ENCODE peak calls at places on chromosomes 13 and 19, in five cellular contexts. G is HCT116, U is A549, H is Panc1, I is GM23338. Q is an unnamed sample.

GRCh38 chr13:49643003-49643651 is 14.8 kb downstream of the ARL11 start:
- DNase-seq in I (no peak), G (no peak), U (no peak), H (no peak), Q (peak; percentile 78)

GRCh38 chr19:13689050-13689449 is 75.3 kb upstream of the MRI1 start:
- DNase-seq in G (peak; percentile 61), I (peak; percentile 86), U (peak; percentile 44), H (no peak), Q (no peak)

GRCh38 chr19:12034196-12034595 is 1.3 kb downstream of the ZNF433 start:
- DNase-seq in U (no peak), G (no peak), I (no peak), H (no peak), Q (no peak)

GRCh38 chr19:35269425-35270117 is 809 bp downstream of the USF2 start:
- DNase-seq in G (peak; percentile 75), H (peak; percentile 52), U (peak; percentile 97), I (peak; percentile 89), Q (peak; percentile 85)

GRCh38 chr19:41595890-41596280 is 19.9 kb downstream of the CEACAM21 start:
- DNase-seq in G (no peak), I (no peak), U (no peak), H (no peak), Q (no peak)

GRCh38 chr19:3981373-3981735 is 3.9 kb downstream of the EEF2 start:
- DNase-seq in U (no peak), I (no peak), G (no peak), H (no peak), Q (no peak)

GRCh38 chr19:55041244-55041626 is 3.2 kb upstream of the GP6 start:
- DNase-seq in U (no peak), H (no peak), I (no peak), G (no peak), Q (no peak)

GRCh38 chr13:22278336-22278929 is 607.6 kb downstream of the FGF9 start:
- DNase-seq in H (peak; percentile 0), I (peak; percentile 71), U (peak; percentile 11), G (peak; percentile 34), Q (peak; percentile 32)

GRCh38 chr19:16957151-16957662 is 68.4 kb downstream of the F2RL3 start:
- DNase-seq in I (no peak), H (no peak), G (no peak), U (no peak), Q (no peak)

GRCh38 chr13:52450793-52451116 is 321 bp upstream of the VPS36 start:
- DNase-seq in G (no peak), U (no peak), I (no peak), H (no peak), Q (no peak)

GRCh38 chr13:106103779-106104178 is 431.7 kb downstream of the EFNB2 start:
- DNase-seq in H (no peak), G (peak; percentile 34), I (no peak), U (peak; percentile 72), Q (no peak)

GRCh38 chr13:27450921-27451461 is 627 bp upstream of the MTIF3 start:
- DNase-seq in H (no peak), U (peak; percentile 25), I (peak; percentile 64), G (peak; percentile 55), Q (peak; percentile 17)

GRCh38 chr13:94696171-94696570 is 16.2 kb downstream of the SOX21 start:
- DNase-seq in I (no peak), H (no peak), U (no peak), G (no peak), Q (no peak)

GRCh38 chr19:33394006-33394722 is 20.7 kb downstream of the CEBPG start:
- DNase-seq in H (no peak), U (no peak), G (no peak), I (no peak), Q (peak; percentile 76)
- TF ChIP-seq REST in H (no peak), U (no peak), G (no peak), I (no peak), Q (no peak)

DNA sequence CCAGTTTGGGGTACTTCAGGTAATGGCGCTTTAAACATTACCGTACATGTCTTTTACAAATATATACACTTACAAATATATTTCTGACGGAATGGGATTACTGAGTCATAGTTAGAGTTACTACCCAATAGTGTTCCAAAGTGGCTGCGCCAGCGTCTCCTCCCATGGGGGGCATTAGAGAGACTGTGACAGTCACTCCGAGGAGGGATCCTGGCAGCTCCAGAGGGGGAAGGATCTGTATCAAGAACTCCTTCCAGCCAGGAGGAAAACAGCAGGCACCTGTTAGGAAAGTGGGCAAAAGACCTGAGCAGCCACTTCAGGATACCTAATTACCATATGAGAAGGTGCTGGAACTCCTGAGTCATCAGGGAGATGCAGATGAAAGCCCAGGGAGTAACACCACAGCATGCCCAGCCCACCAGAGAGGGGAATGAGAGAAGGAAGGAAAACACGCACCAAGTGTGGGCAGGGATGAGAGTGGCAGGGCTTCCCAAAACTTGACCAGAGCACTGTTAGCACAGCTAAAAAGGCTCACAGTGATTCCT is 52.9 kb downstream of the SLC7A9 start:
- DNase-seq in G (no peak), H (no peak), I (peak; percentile 67), U (no peak), Q (no peak)
- TF ChIP-seq REST in G (no peak), H (no peak), I (no peak), U (no peak), Q (no peak)

DNA sequence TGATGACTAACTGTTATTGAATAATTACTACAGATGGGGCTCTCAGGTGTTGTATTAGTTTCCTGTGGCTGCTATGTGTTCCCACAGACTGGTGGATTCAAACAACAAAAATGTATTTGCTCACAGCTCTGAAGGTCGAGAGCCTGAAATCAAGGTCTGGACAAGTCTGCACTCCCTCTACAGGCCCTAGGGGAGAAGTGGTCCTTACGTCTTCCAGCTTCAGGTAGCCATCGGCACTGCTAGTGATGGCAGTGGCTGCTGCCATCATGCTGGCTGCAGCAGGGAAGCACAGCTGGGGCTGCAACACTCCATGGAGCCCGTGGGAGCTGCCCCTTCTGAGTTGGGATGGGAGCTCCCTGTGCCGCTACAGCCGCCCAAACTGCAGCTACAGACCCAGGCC is 1.9 kb downstream of the TEX26 start:
- DNase-seq in U (peak; percentile 6), I (peak; percentile 63), G (no peak), H (no peak), Q (no peak)
- TF ChIP-seq REST in U (no peak), I (no peak), G (no peak), H (no peak), Q (no peak)

DNA sequence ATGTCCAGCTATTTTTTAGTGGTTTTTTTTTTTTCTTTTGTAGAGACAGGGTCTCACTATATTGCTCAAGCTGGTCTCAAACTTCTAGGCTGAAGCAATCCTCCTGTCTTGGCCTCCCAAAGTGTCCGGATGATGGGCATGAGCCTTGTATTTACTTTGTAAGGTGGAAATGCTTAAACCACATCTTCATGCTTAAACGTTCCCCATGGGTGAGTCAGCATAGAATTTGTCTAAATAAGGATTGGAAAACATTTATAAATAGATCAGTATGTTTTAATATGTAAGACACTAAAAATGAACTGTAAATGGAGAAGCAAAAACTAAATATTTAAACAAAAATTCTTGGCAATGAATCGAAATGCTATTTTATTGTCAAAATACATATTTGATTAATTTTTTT is 698.0 kb downstream of the PCDH9 start:
- DNase-seq in G (no peak), H (no peak), U (peak; percentile 26), I (no peak), Q (no peak)
- TF ChIP-seq REST in G (no peak), H (no peak), U (no peak), I (no peak), Q (no peak)

DNA sequence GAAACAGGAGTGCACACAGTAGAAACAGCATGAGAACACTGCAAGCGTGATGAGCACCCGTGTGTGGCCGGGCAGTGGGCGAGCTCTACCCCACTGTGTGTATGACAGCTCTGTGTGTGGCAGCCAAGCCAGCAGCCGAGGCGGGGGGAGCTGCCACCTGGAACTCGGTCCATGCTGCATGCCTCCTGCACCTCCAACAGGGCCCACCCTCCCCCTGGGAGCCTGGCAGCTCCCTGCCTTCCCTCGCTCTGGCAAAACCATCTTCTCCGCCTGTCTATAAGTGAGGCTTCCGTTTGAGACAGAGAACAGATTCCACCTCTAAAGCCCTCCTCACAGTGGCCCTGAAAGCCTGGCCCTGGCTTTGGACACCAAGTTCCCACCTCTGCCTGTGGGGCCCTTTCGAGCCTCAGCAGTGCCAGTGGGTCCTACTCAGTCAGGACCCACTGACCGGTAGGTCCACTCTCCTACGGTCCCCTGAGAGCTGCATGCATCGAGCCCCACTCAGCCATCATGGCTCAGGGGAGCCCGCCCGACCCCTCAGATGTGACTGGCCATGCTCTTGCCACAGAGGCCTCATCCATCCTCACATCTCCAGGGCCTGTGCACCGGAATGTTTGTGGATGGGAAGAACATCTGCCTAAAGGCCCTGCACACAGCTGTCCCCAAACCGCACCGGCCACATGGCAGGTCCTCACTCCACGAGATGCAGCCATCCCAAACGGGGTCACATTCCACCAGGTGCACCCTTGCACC is 52.4 kb upstream of the C13orf46 start:
- DNase-seq in I (no peak), U (no peak), H (no peak), G (no peak), Q (no peak)
- TF ChIP-seq REST in I (no peak), U (no peak), H (no peak), G (no peak), Q (no peak)

DNA sequence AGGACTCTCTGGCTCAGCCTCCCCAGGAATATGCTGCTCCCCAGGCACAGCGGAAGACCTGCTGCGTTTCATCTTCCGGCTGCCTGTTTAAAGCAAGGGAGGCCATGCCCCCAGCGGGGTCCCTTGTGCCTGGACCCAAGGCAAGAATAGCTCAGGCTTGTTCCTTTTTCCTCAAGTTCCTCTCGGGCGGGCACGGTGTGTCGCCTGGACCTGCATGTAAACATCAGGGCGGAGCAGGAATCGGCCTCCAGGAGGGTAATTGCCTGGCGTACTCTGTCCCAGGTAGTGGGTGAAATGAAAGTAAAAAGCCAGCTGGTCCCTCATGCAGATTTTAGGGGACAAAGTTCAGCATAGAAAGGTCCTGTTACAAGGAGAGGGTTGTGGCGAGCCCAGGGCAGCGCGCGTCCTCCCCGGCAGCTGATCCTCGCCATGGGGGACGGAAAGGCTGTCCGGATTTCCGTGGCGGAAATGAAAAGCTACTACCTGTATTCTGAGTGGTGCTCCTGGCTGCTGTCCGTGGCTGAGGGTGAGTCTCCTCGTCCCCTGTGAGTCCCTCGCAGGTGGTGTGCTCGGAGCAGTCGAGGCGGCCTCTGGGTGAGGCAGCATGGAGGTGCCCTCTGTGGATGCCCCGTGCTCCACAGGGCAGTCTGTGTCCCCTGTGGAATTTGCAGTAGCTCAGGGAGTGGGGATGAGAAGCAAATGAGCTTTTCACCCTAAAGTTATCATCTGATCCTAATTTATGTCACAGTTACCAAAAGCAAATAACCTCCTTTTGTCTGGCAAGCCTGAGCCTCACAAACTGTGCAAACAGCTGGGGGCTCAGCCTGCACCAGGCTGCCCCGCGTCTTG is 16.2 kb downstream of the MCF2L start:
- DNase-seq in I (no peak), U (no peak), H (no peak), G (no peak), Q (no peak)
- TF ChIP-seq REST in I (no peak), U (no peak), H (no peak), G (no peak), Q (no peak)

DNA sequence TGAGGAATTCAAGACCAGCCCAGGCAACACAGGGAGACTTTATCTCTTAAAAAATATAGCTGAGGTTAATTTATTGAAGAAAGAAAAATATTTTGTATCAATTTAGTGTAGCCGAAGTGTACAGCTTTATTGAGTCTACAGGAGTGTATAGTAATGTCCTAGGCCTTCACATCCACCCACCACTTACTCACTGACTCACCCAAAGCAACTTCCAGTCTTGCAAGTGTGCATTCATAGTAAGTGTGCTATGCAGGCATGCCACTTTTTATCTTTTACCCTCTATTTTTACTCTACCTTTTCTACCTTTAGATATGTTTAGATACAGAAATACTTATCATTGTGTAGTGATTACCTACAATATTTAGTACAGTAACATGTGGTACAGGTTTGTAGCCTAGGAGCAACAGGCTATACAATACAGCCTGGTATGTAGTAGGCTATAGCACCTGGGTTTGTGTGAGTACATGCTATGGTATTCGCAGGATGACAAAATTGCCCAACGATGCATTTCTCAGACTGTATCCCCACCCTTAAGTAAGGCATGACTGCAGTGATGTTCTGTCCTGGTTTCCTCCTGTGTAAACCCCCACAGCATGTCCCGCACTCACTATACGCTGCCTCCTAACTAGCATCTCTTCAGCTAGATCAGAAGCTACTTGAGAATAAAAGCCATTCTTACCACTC is 15.3 kb upstream of the ATP12A start:
- DNase-seq in H (no peak), U (no peak), G (no peak), I (no peak), Q (no peak)
- TF ChIP-seq REST in H (no peak), U (no peak), G (no peak), I (no peak), Q (no peak)

Q was measured in HL-60.